ENCODE peak calls at places on chromosome 21, in six cellular contexts. N is head of caudate nucleus, E is RWPE1, K is uterus, X is DMS153, U is left ventricle myocardium superior. O is an unnamed sample.

GRCh38 chr21:38312822-38313221 is 56.0 kb downstream of the KCNJ15 start:
- DNase-seq in E (no peak), U (no peak), X (no peak), K (no peak), N (no peak), O (no peak)

GRCh38 chr21:34812510-34813265 is 143.9 kb downstream of the CLIC6 start:
- DNase-seq in E (no peak), N (no peak), K (no peak), X (peak), U (no peak), O (no peak)

GRCh38 chr21:17472592-17473271 is 40.1 kb upstream of the CXADR start:
- DNase-seq in X (no peak), U (no peak), N (no peak), E (no peak), K (no peak), O (no peak)

GRCh38 chr21:38637161-38637560 is 138.9 kb upstream of the ERG start:
- DNase-seq in X (no peak), K (no peak), E (no peak), N (no peak), U (no peak), O (no peak)

GRCh38 chr21:45390831-45391742 is 13.9 kb upstream of the COL18A1 start:
- DNase-seq in K (peak), E (no peak), U (peak), X (no peak), N (no peak), O (no peak)

GRCh38 chr21:28776251-28776650 is 216.4 kb downstream of the LTN1 start:
- DNase-seq in N (no peak), E (no peak), U (no peak), K (no peak), X (no peak), O (no peak)

GRCh38 chr21:42775891-42776290 is 103.4 kb downstream of the WDR4 start:
- DNase-seq in X (no peak), U (no peak), K (no peak), N (no peak), E (no peak), O (no peak)

GRCh38 chr21:20882462-20883415 is 115.5 kb upstream of the NCAM2 start:
- DNase-seq in U (no peak), X (peak), K (no peak), E (peak), N (peak), O (no peak)

GRCh38 chr21:32256873-32257620 is 21.8 kb downstream of the MIS18A start:
- DNase-seq in E (peak), U (peak), K (peak), X (peak), N (peak), O (no peak)

GRCh38 chr21:15291621-15292266 is 226.9 kb upstream of the NRIP1 start:
- DNase-seq in E (no peak), K (no peak), X (no peak), N (no peak), U (no peak), O (no peak)

GRCh38 chr21:45439171-45439872 is 34.4 kb downstream of the COL18A1 start:
- DNase-seq in N (peak), U (peak), K (peak), E (peak), X (peak), O (peak)

GRCh38 chr21:45972353-45972715 is 9.2 kb upstream of the COL6A1 start:
- DNase-seq in E (no peak), N (no peak), X (no peak), U (peak), K (peak), O (no peak)

GRCh38 chr21:37219766-37220432 is 47.2 kb downstream of the VPS26C start:
- DNase-seq in U (no peak), E (no peak), K (no peak), X (peak), N (no peak), O (no peak)

GRCh38 chr21:38819719-38820147 is 14.0 kb downstream of the ETS2 start:
- DNase-seq in E (peak), K (no peak), X (no peak), N (no peak), U (no peak), O (peak)

GRCh38 chr21:45555557-45556301 is 13.5 kb upstream of the SLC19A1 start:
- DNase-seq in N (peak), K (peak), X (peak), U (peak), E (peak), O (peak)

GRCh38 chr21:41774467-41775151 is 7.8 kb upstream of the RIPK4 start:
- DNase-seq in K (no peak), E (no peak), N (no peak), U (no peak), X (no peak), O (no peak)

GRCh38 chr21:42350899-42351543 is at the start of gene TFF2:
- DNase-seq in K (no peak), X (no peak), E (no peak), N (peak), U (no peak), O (no peak)

GRCh38 chr21:37257967-37258877 is 8.9 kb downstream of the VPS26C start:
- DNase-seq in N (peak), E (peak), K (peak), U (peak), X (peak), O (peak)

GRCh38 chr21:46000182-46000730 is 18.7 kb downstream of the COL6A1 start:
- DNase-seq in X (no peak), E (no peak), N (no peak), K (peak), U (no peak), O (no peak)

GRCh38 chr21:45097827-45098387 is 23.5 kb downstream of the ADARB1 start:
- DNase-seq in N (no peak), X (no peak), K (no peak), U (no peak), E (no peak), O (no peak)

GRCh38 chr21:14403681-14404318 is 20.9 kb upstream of the HSPA13 start:
- DNase-seq in K (no peak), E (peak), X (no peak), N (no peak), U (no peak), O (peak)

GRCh38 chr21:23292292-23292691 is 2294.1 kb downstream of the NCAM2 start:
- DNase-seq in N (no peak), X (no peak), E (no peak), K (no peak), U (no peak), O (no peak)

GRCh38 chr21:39676054-39676771 is 63.5 kb downstream of the B3GALT5 start:
- DNase-seq in U (peak), K (peak), E (peak), N (no peak), X (peak), O (no peak)

GRCh38 chr21:38712076-38712475 is 93.7 kb upstream of the ETS2 start:
- DNase-seq in U (no peak), E (peak), K (no peak), N (no peak), X (peak), O (peak)

GRCh38 chr21:45598109-45598508 is 45.4 kb upstream of the PCBP3 start:
- DNase-seq in N (peak), E (no peak), K (no peak), X (no peak), U (no peak), O (no peak)

GRCh38 chr21:45937721-45938452 is 43.7 kb upstream of the COL6A1 start:
- DNase-seq in U (no peak), K (no peak), N (no peak), E (no peak), X (no peak), O (no peak)

GRCh38 chr21:42423197-42423675 is 19.5 kb downstream of the UBASH3A start:
- DNase-seq in K (no peak), E (no peak), N (no peak), U (no peak), X (no peak), O (no peak)

GRCh38 chr21:16838330-16838729 is 674.5 kb upstream of the CXADR start:
- DNase-seq in E (no peak), K (no peak), N (no peak), X (no peak), U (no peak), O (no peak)

GRCh38 chr21:36532769-36533467 is 53.0 kb upstream of the CLDN14 start:
- DNase-seq in K (no peak), N (no peak), U (no peak), X (no peak), E (no peak), O (no peak)

GRCh38 chr21:33157303-33157702 is 72.4 kb upstream of the IFNAR2 start:
- DNase-seq in E (no peak), X (no peak), N (no peak), K (no peak), U (no peak), O (no peak)

GRCh38 chr21:29477347-29477746 is 178.6 kb downstream of the BACH1 start:
- DNase-seq in E (no peak), K (no peak), X (no peak), U (no peak), N (no peak), O (no peak)

GRCh38 chr21:29005696-29006095 is 13.0 kb upstream of the LTN1 start:
- DNase-seq in X (no peak), U (no peak), E (no peak), K (no peak), N (no peak), O (no peak)

GRCh38 chr21:15249285-15249993 is 184.6 kb upstream of the NRIP1 start:
- DNase-seq in K (no peak), N (no peak), U (no peak), X (no peak), E (no peak), O (no peak)

GRCh38 chr21:35663856-35664606 is 396.3 kb downstream of the SETD4 start:
- DNase-seq in N (no peak), X (no peak), K (no peak), U (no peak), E (no peak), O (no peak)

GRCh38 chr21:43268804-43269186 is 100.0 kb downstream of the CRYAA start:
- DNase-seq in N (no peak), K (no peak), U (peak), X (no peak), E (no peak), O (no peak)

GRCh38 chr21:33971492-33972013 is 55.9 kb upstream of the ATP5PO start:
- DNase-seq in E (peak), X (peak), U (no peak), N (no peak), K (no peak), O (no peak)

GRCh38 chr21:17495680-17496079 is 17.2 kb upstream of the CXADR start:
- DNase-seq in N (no peak), K (no peak), U (no peak), X (no peak), E (no peak), O (no peak)

GRCh38 chr21:35398366-35398982 is 349.4 kb upstream of the RUNX1 start:
- DNase-seq in X (no peak), U (no peak), E (no peak), N (no peak), K (no peak), O (no peak)

GRCh38 chr21:45455321-45456013 is 50.5 kb downstream of the COL18A1 start:
- DNase-seq in E (peak), K (no peak), X (peak), U (peak), N (no peak), O (peak)

GRCh38 chr21:46307625-46308024 is 16.0 kb downstream of the C21orf58 start:
- DNase-seq in K (no peak), X (no peak), E (no peak), N (no peak), U (no peak), O (no peak)

O was measured in LNCaP clone FGC.